ENCODE peak calls at places on chromosomes 1 and 21, in five cellular contexts. O is heart right ventricle, U is HL-60, V is fibroblast of pulmonary artery, L is choroid plexus epithelial cell. A is an unnamed sample.

GRCh38 chr1:54798769-54799641 is 2.1 kb downstream of the TTC22 start:
- DNase-seq in O (no peak), U (peak), V (peak), L (peak), A (no peak)

GRCh38 chr1:226979115-226979516 is 39.0 kb downstream of the COQ8A start:
- DNase-seq in O (no peak), U (no peak), V (no peak), L (no peak), A (no peak)

GRCh38 chr1:15830284-15830657 is 17.2 kb upstream of the SPEN start:
- DNase-seq in O (no peak), U (no peak), V (no peak), L (no peak), A (no peak)

GRCh38 chr21:24420694-24421093 is 1186.6 kb downstream of the MRPL39 start:
- DNase-seq in O (no peak), U (no peak), V (no peak), L (no peak), A (no peak)

GRCh38 chr1:113617438-113618141 is 141.7 kb downstream of the PHTF1 start:
- DNase-seq in O (no peak), U (no peak), V (peak), L (peak), A (peak)

GRCh38 chr21:45973475-45974072 is 8.0 kb upstream of the COL6A1 start:
- DNase-seq in O (peak), U (no peak), V (peak), L (peak), A (peak)

GRCh38 chr1:44652445-44653106 is 21.7 kb downstream of the TMEM53 start:
- DNase-seq in O (peak), U (peak), V (peak), L (peak), A (peak)

GRCh38 chr1:7386226-7387052 is 384.7 kb upstream of the VAMP3 start:
- DNase-seq in O (no peak), U (no peak), V (no peak), L (peak), A (no peak)

GRCh38 chr1:112991721-112992120 is 35.7 kb upstream of the SLC16A1 start:
- DNase-seq in O (no peak), U (no peak), V (no peak), L (peak), A (no peak)

GRCh38 chr1:43882763-43883162 is 50.8 kb upstream of the ARTN start:
- DNase-seq in O (no peak), U (no peak), V (no peak), L (no peak), A (no peak)

GRCh38 chr21:43654806-43655489 is 4.3 kb downstream of the HSF2BP start:
- DNase-seq in O (no peak), U (no peak), V (no peak), L (peak), A (peak)

GRCh38 chr1:19390166-19390850 is 78.2 kb downstream of the SLC66A1 start:
- DNase-seq in O (no peak), U (no peak), V (no peak), L (peak), A (peak)
- H3K4me3 ChIP-seq in O (peak), U (no peak), V (no peak), L (no peak), A (peak)

GRCh38 chr1:11961230-11961629 is 19.0 kb upstream of the MFN2 start:
- DNase-seq in O (no peak), U (peak), V (peak), L (peak), A (peak)

GRCh38 chr1:11970441-11971185 is 9.6 kb upstream of the MFN2 start:
- DNase-seq in O (no peak), U (no peak), V (no peak), L (no peak), A (no peak)

GRCh38 chr1:11964656-11965055 is 15.6 kb upstream of the MFN2 start:
- DNase-seq in O (no peak), U (no peak), V (no peak), L (no peak), A (no peak)

GRCh38 chr1:11963622-11964021 is 16.6 kb upstream of the MFN2 start:
- DNase-seq in O (no peak), U (no peak), V (no peak), L (no peak), A (no peak)

DNA sequence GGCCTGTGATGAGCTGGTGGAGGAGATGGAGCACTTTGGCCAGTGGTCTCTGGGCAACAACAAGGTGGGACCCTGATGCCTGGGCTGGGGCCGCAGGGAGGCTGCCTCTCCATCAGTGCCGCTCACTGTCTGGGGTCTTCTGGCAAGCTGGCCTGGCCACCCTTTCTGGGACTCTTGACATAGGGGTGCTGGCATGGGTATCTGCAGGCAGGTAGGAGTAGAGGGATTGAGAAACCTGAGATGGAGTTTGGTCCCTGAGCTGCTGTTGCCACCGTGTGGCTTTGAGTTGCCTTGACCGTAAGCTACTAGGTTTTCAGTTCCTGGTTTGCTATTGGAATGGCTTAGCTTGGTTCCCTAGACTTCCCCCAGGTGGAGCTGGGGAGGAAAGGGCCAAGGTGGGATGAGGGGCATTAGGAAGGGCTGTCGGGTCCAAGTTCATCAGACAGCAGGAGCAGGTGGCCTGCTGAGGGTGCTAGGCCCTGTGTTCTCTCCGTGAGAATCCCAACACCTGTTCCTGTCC is 13.2 kb upstream of the MFN2 start:
- DNase-seq in O (no peak), U (peak), V (peak), L (peak), A (peak)
- TF ChIP-seq CTCF in O (peak), U (peak), V (peak), L (peak), A (peak)

DNA sequence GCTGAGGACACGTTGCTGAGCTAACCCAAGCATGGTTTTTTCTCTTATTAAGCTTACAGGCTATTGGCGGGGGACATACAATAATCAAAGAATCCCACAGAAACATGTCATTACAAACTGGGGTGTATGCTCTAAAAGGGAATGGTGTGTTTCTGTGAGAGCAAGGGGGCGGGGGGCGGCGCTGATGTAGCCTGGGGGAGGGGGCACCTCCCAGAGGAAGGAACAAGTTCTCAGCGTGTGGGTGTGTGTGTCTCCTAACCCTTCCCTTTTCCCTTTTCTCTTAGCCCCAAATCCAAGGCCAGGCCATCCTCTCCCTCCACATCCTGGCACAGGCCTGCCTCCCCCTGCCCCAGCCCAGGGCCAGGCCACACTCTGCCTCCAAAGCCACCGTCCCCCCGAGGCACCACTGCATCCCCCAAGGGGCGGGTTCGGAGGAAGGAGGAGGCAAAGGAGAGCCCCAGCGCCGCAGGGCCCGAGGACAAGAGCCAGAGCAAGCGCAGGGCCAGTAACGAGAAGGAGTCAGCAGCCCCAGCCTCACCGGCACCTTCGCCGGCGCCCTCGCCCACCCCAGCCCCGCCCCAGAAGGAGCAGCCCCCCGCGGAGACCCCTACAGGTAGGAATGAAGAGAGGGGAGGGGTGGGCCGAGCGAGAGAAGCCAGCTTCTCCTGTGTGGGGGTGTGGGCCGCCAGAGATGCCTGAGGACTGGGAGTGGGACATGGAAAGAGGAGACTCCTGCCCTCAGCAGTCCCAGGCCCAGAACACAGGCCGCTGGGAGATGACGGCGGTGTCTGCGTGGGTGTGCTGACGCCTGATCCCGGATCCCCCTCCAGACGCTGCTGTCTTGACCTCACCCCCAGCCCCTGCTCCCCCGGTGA is 21.9 kb downstream of the MAP7D1 start:
- DNase-seq in O (no peak), U (no peak), V (no peak), L (no peak), A (no peak)
- H3K4me3 ChIP-seq in O (no peak), U (no peak), V (no peak), L (no peak), A (no peak)

GRCh38 chr1:180639871-180640270 is 8.0 kb downstream of the XPR1 start:
- DNase-seq in O (no peak), U (no peak), V (no peak), L (no peak), A (no peak)
- TF ChIP-seq CTCF in O (no peak), U (no peak), V (no peak), L (no peak), A (no peak)

GRCh38 chr1:101388904-101389546 is 152.2 kb downstream of the S1PR1 start:
- DNase-seq in O (no peak), U (no peak), V (peak), L (peak), A (no peak)
- H3K4me3 ChIP-seq in O (no peak), U (no peak), V (no peak), L (no peak), A (no peak)

GRCh38 chr1:9778905-9779304 is 44.9 kb downstream of the CLSTN1 start:
- DNase-seq in O (no peak), U (no peak), V (no peak), L (peak), A (no peak)
- TF ChIP-seq CTCF in O (no peak), U (no peak), V (no peak), L (no peak), A (no peak)

DNA sequence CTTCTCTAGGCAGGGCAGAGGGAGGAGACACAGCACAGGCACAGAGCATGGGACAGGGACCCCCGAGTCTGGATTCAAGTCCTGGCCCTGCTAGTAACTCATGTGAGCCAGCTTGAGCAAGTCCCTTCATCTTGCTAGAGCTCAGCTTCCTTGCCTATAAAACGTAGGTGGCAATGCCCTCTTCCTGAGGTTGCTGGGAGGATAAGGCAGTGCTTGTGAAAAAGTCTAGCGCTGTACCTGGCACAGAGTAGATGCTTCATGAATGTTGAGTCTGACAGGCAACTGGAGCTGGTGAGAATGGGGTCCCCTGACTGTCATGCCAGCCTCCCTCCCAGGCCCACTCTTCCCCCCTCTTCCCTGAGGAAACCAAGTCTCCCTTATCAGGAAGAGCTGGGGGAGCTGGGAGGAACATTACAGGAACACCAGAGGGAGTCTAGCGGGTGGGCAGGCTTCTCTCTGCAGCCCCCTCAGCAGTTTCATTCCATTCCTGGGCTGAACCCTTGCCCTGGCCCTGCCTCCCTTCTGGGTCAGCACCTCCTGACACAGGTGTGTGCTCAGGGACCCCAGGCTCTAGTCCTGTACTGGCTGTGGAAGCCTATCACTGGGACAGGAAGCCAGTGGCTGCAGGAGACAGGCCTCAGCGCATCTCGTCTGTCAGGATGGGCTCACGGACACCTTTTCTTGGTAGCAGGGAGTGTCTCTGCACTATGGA is 9.9 kb downstream of the CHRNB2 start:
- DNase-seq in O (no peak), U (no peak), V (no peak), L (no peak), A (no peak)
- H3K4me3 ChIP-seq in O (no peak), U (no peak), V (no peak), L (no peak), A (no peak)